ENCODE peak calls at places on chromosomes 4 and X, in nine cellular contexts. G, L, D, V, H, E, T, N and P are unnamed samples.

GRCh38 chr4:101419324-101420135 is 72.2 kb upstream of the PPP3CA start:
- DNase-seq in G (no peak), L (no peak), D (no peak), V (no peak), H (peak), E (no peak), T (peak), N (no peak), P (no peak)

GRCh38 chr4:87317527-87317926 is 5.2 kb downstream of the HSD17B13 start:
- DNase-seq in G (no peak), L (no peak), D (no peak), V (peak), H (no peak), E (no peak), T (peak), N (no peak), P (no peak)

GRCh38 chr4:141569141-141569540 is 67.2 kb upstream of the IL15 start:
- DNase-seq in G (no peak), L (no peak), D (no peak), V (no peak), H (no peak), E (no peak), T (no peak), N (no peak), P (no peak)

GRCh38 chr4:129043523-129043922 is 49.8 kb downstream of the SCLT1 start:
- DNase-seq in G (no peak), L (no peak), D (no peak), V (no peak), H (no peak), E (no peak), T (no peak), N (peak), P (peak)

GRCh38 chr4:124710253-124710849 is 2.2 kb downstream of the ANKRD50 start:
- DNase-seq in G (no peak), L (no peak), D (no peak), V (no peak), H (peak), E (no peak), T (no peak), N (no peak), P (peak)

GRCh38 chr4:151418385-151418784 is 9.4 kb downstream of the FHIP1A start:
- DNase-seq in G (no peak), L (no peak), D (no peak), V (no peak), H (no peak), E (no peak), T (peak), N (peak), P (peak)

GRCh38 chr4:83231620-83232056 is 53.0 kb downstream of the COQ2 start:
- DNase-seq in G (no peak), L (no peak), D (no peak), V (no peak), H (no peak), E (no peak), T (no peak), N (no peak), P (no peak)

GRCh38 chrX:106919932-106920452 is at the start of gene CLDN2:
- DNase-seq in G (no peak), L (no peak), D (no peak), V (no peak), H (peak), E (peak), T (no peak), N (no peak), P (peak)

GRCh38 chrX:120653000-120653399 is 23.1 kb upstream of the C1GALT1C1 start:
- DNase-seq in G (no peak), L (no peak), D (no peak), V (peak), H (no peak), E (no peak), T (no peak), N (no peak), P (peak)

GRCh38 chr4:10667651-10668341 is 16.8 kb downstream of the CLNK start:
- DNase-seq in G (no peak), L (no peak), D (no peak), V (no peak), H (peak), E (no peak), T (no peak), N (no peak), P (no peak)

GRCh38 chr4:146370841-146371240 is 150.9 kb downstream of the SLC10A7 start:
- DNase-seq in G (no peak), L (no peak), D (no peak), V (no peak), H (no peak), E (no peak), T (no peak), N (no peak), P (no peak)

GRCh38 chr4:48047421-48047844 is 30.9 kb downstream of the NIPAL1 start:
- DNase-seq in G (no peak), L (peak), D (peak), V (no peak), H (no peak), E (no peak), T (no peak), N (no peak), P (no peak)

GRCh38 chr4:2338754-2339457 is 77.0 kb upstream of the MXD4 start:
- DNase-seq in G (no peak), L (no peak), D (no peak), V (no peak), H (no peak), E (no peak), T (peak), N (no peak), P (no peak)

GRCh38 chr4:5995901-5996623 is 22.2 kb downstream of the C4orf50 start:
- DNase-seq in G (no peak), L (no peak), D (no peak), V (no peak), H (no peak), E (no peak), T (no peak), N (no peak), P (no peak)

GRCh38 chr4:62028758-62029157 is 828.6 kb downstream of the ADGRL3 start:
- DNase-seq in G (no peak), L (no peak), D (no peak), V (no peak), H (no peak), E (no peak), T (no peak), N (no peak), P (no peak)

GRCh38 chr4:148060264-148061138 is 328.6 kb downstream of the ARHGAP10 start:
- DNase-seq in G (no peak), L (no peak), D (no peak), V (no peak), H (no peak), E (no peak), T (no peak), N (no peak), P (no peak)

GRCh38 chr4:84503495-84504437 is 4.7 kb upstream of the NKX6-1 start:
- DNase-seq in G (peak), L (no peak), D (no peak), V (peak), H (peak), E (peak), T (peak), N (peak), P (peak)

GRCh38 chrX:47233333-47234113 is 714 bp downstream of the USP11 start:
- DNase-seq in G (peak), L (peak), D (peak), V (peak), H (peak), E (peak), T (peak), N (peak), P (peak)

GRCh38 chrX:96538104-96538725 is 146.4 kb upstream of the DIAPH2 start:
- DNase-seq in G (no peak), L (no peak), D (no peak), V (peak), H (no peak), E (no peak), T (no peak), N (no peak), P (peak)

GRCh38 chr4:128606173-128606572 is 203.3 kb upstream of the JADE1 start:
- DNase-seq in G (no peak), L (no peak), D (no peak), V (no peak), H (no peak), E (no peak), T (no peak), N (peak), P (no peak)

GRCh38 chr4:140995058-140995457 is 138.2 kb downstream of the RNF150 start:
- DNase-seq in G (no peak), L (no peak), D (no peak), V (no peak), H (no peak), E (no peak), T (no peak), N (no peak), P (no peak)

GRCh38 chrX:15425024-15425423 is 40.8 kb upstream of the VEGFD start:
- DNase-seq in G (no peak), L (no peak), D (no peak), V (no peak), H (no peak), E (no peak), T (no peak), N (no peak), P (no peak)

GRCh38 chr4:156347412-156348075 is 393.9 kb upstream of the CTSO start:
- DNase-seq in G (no peak), L (no peak), D (no peak), V (no peak), H (no peak), E (no peak), T (peak), N (no peak), P (peak)

GRCh38 chr4:41977709-41978108 is 3.8 kb upstream of the DCAF4L1 start:
- DNase-seq in G (no peak), L (no peak), D (no peak), V (no peak), H (no peak), E (no peak), T (no peak), N (no peak), P (no peak)

GRCh38 chr4:65825121-65825520 is 154.8 kb upstream of the EPHA5 start:
- DNase-seq in G (no peak), L (no peak), D (no peak), V (no peak), H (no peak), E (no peak), T (no peak), N (no peak), P (no peak)

GRCh38 chr4:13367244-13367643 is 116.9 kb downstream of the RAB28 start:
- DNase-seq in G (no peak), L (no peak), D (no peak), V (no peak), H (no peak), E (no peak), T (no peak), N (no peak), P (no peak)

GRCh38 chrX:81120936-81121351 is 80.8 kb downstream of the HMGN5 start:
- DNase-seq in G (no peak), L (peak), D (peak), V (peak), H (peak), E (peak), T (peak), N (no peak), P (peak)

GRCh38 chr4:156495109-156495508 is 476.5 kb downstream of the PDGFC start:
- DNase-seq in G (no peak), L (no peak), D (no peak), V (no peak), H (no peak), E (no peak), T (no peak), N (no peak), P (no peak)

GRCh38 chrX:87583679-87584078 is 66.1 kb downstream of the KLHL4 start:
- DNase-seq in G (no peak), L (no peak), D (peak), V (peak), H (peak), E (peak), T (peak), N (no peak), P (peak)